ENCODE peak calls at places on chromosomes 7 and 10, in six cellular contexts. G is activated naive CD4-positive, alpha-beta T cell treated with anti-CD3 and anti-CD28 coated beads, Interleukin-2, amount 10 ng/mL, durations not matched to agents 7 days and 5 days; J is KBM-7; X is HEK293T; P is Calu3; I is substantia nigra. N is an unnamed sample.

GRCh38 chr7:146115665-146116451 is 743 bp upstream of the CNTNAP2 start:
- DNase-seq in P (no peak), I (peak), J (peak), X (peak), G (peak), N (peak)

GRCh38 chr10:43667317-43667731 is 18.6 kb upstream of the ZNF32 start:
- DNase-seq in X (no peak), G (no peak), I (no peak), J (no peak), P (no peak), N (no peak)

GRCh38 chr10:90929179-90929578 is 8.3 kb upstream of the ANKRD1 start:
- DNase-seq in P (no peak), J (no peak), X (no peak), G (no peak), I (no peak), N (no peak)

GRCh38 chr7:94698275-94698674 is 42.3 kb upstream of the SGCE start:
- DNase-seq in I (no peak), G (no peak), P (no peak), J (no peak), X (no peak), N (no peak)

GRCh38 chr7:156178857-156179256 is 366.6 kb upstream of the SHH start:
- DNase-seq in I (no peak), P (no peak), J (no peak), G (no peak), X (no peak), N (no peak)

GRCh38 chr7:1895664-1896515 is 225.8 kb downstream of the ELFN1 start:
- DNase-seq in J (no peak), G (no peak), P (no peak), I (no peak), X (no peak), N (no peak)

GRCh38 chr7:155864991-155865690 is 52.9 kb upstream of the SHH start:
- DNase-seq in J (no peak), G (no peak), X (no peak), I (no peak), P (no peak), N (no peak)

GRCh38 chr7:159240962-159241361 is 96.3 kb upstream of the VIPR2 start:
- DNase-seq in J (no peak), I (no peak), P (no peak), X (no peak), G (no peak), N (no peak)

GRCh38 chr7:12802070-12802469 is 114.6 kb downstream of the ARL4A start:
- DNase-seq in G (no peak), P (peak), X (no peak), I (no peak), J (no peak), N (no peak)

GRCh38 chr10:26890956-26891355 is 30.2 kb upstream of the ABI1 start:
- DNase-seq in X (peak), P (peak), J (peak), G (peak), I (no peak), N (peak)

GRCh38 chr10:110979611-110980010 is 60.2 kb downstream of the SHOC2 start:
- DNase-seq in X (no peak), P (no peak), J (no peak), I (no peak), G (no peak), N (no peak)

GRCh38 chr7:1109581-1110310 is 21.8 kb downstream of the GPER1 start:
- DNase-seq in P (no peak), X (no peak), I (no peak), J (no peak), G (no peak), N (no peak)

N was measured in OCI-M1.